ENCODE peak calls at places on chromosomes 16 and 17, in nine cellular contexts. Q is SK-N-DZ; Z is activated naive CD4-positive, alpha-beta T cell; L is naive thymus-derived CD4-positive, alpha-beta T cell; R is NCI-H748 treated with DMSO at 0.1 percent for 48 hours; J is stomach; X is SK-MEL-5; W is left lobe of liver; H is spleen. Y is an unnamed sample.

GRCh38 chr17:2965621-2966275 is 97.7 kb downstream of the OR1D5 start:
- DNase-seq in Z (no peak), Q (no peak), W (no peak), L (no peak), X (no peak), H (no peak), R (no peak), J (peak; percentile 79), Y (no peak)

GRCh38 chr16:49940464-49941224 is 84.4 kb upstream of the CNEP1R1 start:
- DNase-seq in Q (no peak), R (no peak), H (no peak), Z (no peak), X (no peak), L (no peak), J (no peak), W (no peak), Y (no peak)

GRCh38 chr16:27317738-27318398 is 4.1 kb downstream of the IL4R start:
- DNase-seq in L (no peak), Z (no peak), X (no peak), H (no peak), R (no peak), Q (no peak), J (no peak), W (no peak), Y (no peak)

GRCh38 chr17:65558683-65559311 is 2.7 kb downstream of the AXIN2 start:
- DNase-seq in J (no peak), W (no peak), Z (no peak), R (peak; percentile 10), L (peak; percentile 53), H (no peak), X (no peak), Q (no peak), Y (peak; percentile 47)

GRCh38 chr17:47831934-47832327 is 461 bp downstream of the LRRC46 start:
- DNase-seq in R (no peak), H (no peak), L (no peak), J (no peak), Q (no peak), Z (no peak), W (no peak), X (no peak), Y (peak; percentile 44)

GRCh38 chr17:28999216-28999615 is 6.6 kb downstream of the SEZ6 start:
- DNase-seq in X (no peak), L (no peak), Q (no peak), H (no peak), R (no peak), Z (no peak), W (no peak), J (no peak), Y (peak; percentile 72)

GRCh38 chr16:30092373-30093010 is 768 bp upstream of the TBX6 start:
- DNase-seq in Z (no peak), Q (peak; percentile 89), J (peak; percentile 70), R (peak; percentile 3), W (peak; percentile 70), L (peak; percentile 40), X (peak; percentile 92), H (peak; percentile 96), Y (peak; percentile 94)

GRCh38 chr17:75996665-75997590 is 3.7 kb upstream of the CDK3 start:
- DNase-seq in H (peak; percentile 79), W (peak; percentile 89), Z (no peak), R (no peak), J (peak; percentile 63), Q (no peak), L (no peak), X (peak; percentile 35), Y (no peak)

GRCh38 chr16:50306287-50306686 is 39.9 kb downstream of the ADCY7 start:
- DNase-seq in X (no peak), J (peak; percentile 17), R (no peak), L (no peak), W (peak; percentile 40), Z (no peak), Q (no peak), H (peak; percentile 52), Y (no peak)